ENCODE peak calls at places on chromosomes 13 and 19, in five cellular contexts. V is MV-4-11, O is fibroblast of gingiva, T is memory B cell, M is Daoy. H is an unnamed sample.

GRCh38 chr19:40084948-40085347 is 5.8 kb downstream of the ZNF780A start:
- DNase-seq in T (no peak), V (no peak), M (no peak), O (no peak), H (no peak)

GRCh38 chr13:65746522-65746921 is 1483.6 kb downstream of the PCDH9 start:
- DNase-seq in M (no peak), T (no peak), V (no peak), O (no peak), H (no peak)

GRCh38 chr13:44818428-44818827 is 170.8 kb downstream of the NUFIP1 start:
- DNase-seq in O (no peak), M (no peak), V (peak; percentile 27), T (no peak), H (no peak)

GRCh38 chr19:55552620-55553019 is 7.3 kb upstream of the SBK3 start:
- DNase-seq in M (peak; percentile 51), V (no peak), O (peak; percentile 86), T (no peak), H (no peak)

GRCh38 chr19:5080030-5080644 is 111.2 kb downstream of the KDM4B start:
- DNase-seq in O (peak; percentile 31), V (no peak), T (no peak), M (no peak), H (no peak)

GRCh38 chr19:54616840-54617560 is 13.3 kb upstream of the LILRB1 start:
- DNase-seq in T (no peak), V (peak; percentile 32), M (no peak), O (no peak), H (no peak)

GRCh38 chr13:100694722-100695644 is 20.4 kb upstream of the TMTC4 start:
- DNase-seq in T (no peak), V (no peak), M (peak; percentile 75), O (peak; percentile 12), H (peak; percentile 67)

GRCh38 chr13:24071423-24072075 is 89.0 kb upstream of the SPATA13 start:
- DNase-seq in M (no peak), O (peak; percentile 73), T (no peak), V (no peak), H (no peak)

GRCh38 chr19:11096210-11096841 is 7.1 kb downstream of the LDLR start:
- DNase-seq in O (peak; percentile 97), V (peak; percentile 79), M (peak; percentile 90), T (no peak), H (no peak)

GRCh38 chr13:80873589-80873988 is 532.7 kb upstream of the SPRY2 start:
- DNase-seq in M (peak; percentile 11), T (no peak), O (no peak), V (peak; percentile 98), H (no peak)

H was measured in glutamatergic neuron.